ENCODE peak calls at places on chromosomes 3 and 15, in seven cellular contexts. M, K, Y, O, P, E and R are unnamed samples.

GRCh38 chr3:31636693-31637442 is 104.1 kb downstream of the STT3B start:
- DNase-seq in Y (no peak), K (no peak), O (no peak), M (no peak), E (no peak), P (no peak), R (no peak)

GRCh38 chr3:40741729-40742128 is 217.0 kb downstream of the ZNF621 start:
- DNase-seq in Y (peak), O (no peak), M (no peak), E (no peak), K (no peak), P (no peak), R (no peak)

GRCh38 chr3:114848643-114849350 is 298.3 kb downstream of the ZBTB20 start:
- DNase-seq in Y (no peak), P (no peak), E (no peak), K (no peak), O (no peak), M (no peak), R (no peak)

GRCh38 chr3:155525324-155525833 is 219.5 kb downstream of the PLCH1 start:
- DNase-seq in M (no peak), E (no peak), Y (no peak), K (no peak), P (no peak), O (no peak), R (no peak)

GRCh38 chr3:101780661-101781060 is 1.6 kb downstream of the NXPE3 start:
- DNase-seq in O (no peak), K (no peak), E (no peak), Y (peak), M (peak), P (no peak), R (no peak)

GRCh38 chr3:80606073-80606472 is 838.3 kb upstream of the ROBO1 start:
- DNase-seq in E (no peak), K (no peak), O (no peak), Y (no peak), P (no peak), M (no peak), R (no peak)

GRCh38 chr15:38818156-38818745 is 253.6 kb upstream of the RASGRP1 start:
- DNase-seq in P (no peak), M (no peak), Y (no peak), O (no peak), K (no peak), E (no peak), R (no peak)

GRCh38 chr3:44906997-44907396 is 32.6 kb downstream of the TGM4 start:
- DNase-seq in K (no peak), O (no peak), P (no peak), E (no peak), M (no peak), Y (peak), R (no peak)

GRCh38 chr3:65532164-65532563 is 506.6 kb downstream of the MAGI1 start:
- DNase-seq in E (no peak), O (no peak), Y (no peak), P (no peak), M (no peak), K (no peak), R (no peak)

GRCh38 chr3:31353166-31353565 is 179.6 kb upstream of the STT3B start:
- DNase-seq in K (no peak), O (no peak), M (no peak), E (no peak), P (no peak), Y (no peak), R (no peak)

GRCh38 chr3:81579744-81580143 is 181.7 kb downstream of the GBE1 start:
- DNase-seq in O (no peak), K (no peak), Y (no peak), M (no peak), P (no peak), E (no peak), R (no peak)

GRCh38 chr3:16249336-16249735 is 15.4 kb downstream of the DPH3 start:
- DNase-seq in P (no peak), K (no peak), E (no peak), M (peak), Y (peak), O (no peak), R (no peak)

GRCh38 chr15:78810377-78811123 is 714 bp downstream of the ADAMTS7 start:
- DNase-seq in K (peak), E (peak), P (peak), Y (peak), O (peak), M (peak), R (no peak)

GRCh38 chr3:55813268-55814097 is 326.4 kb upstream of the WNT5A start:
- DNase-seq in Y (no peak), E (no peak), O (no peak), M (no peak), K (no peak), P (no peak), R (no peak)

GRCh38 chr3:16286161-16286560 is 21.1 kb downstream of the OXNAD1 start:
- DNase-seq in P (peak), K (no peak), M (no peak), O (no peak), E (no peak), Y (no peak), R (no peak)

GRCh38 chr3:161028485-161029018 is 76.6 kb downstream of the B3GALNT1 start:
- DNase-seq in E (no peak), Y (no peak), M (no peak), P (no peak), K (no peak), O (no peak), R (no peak)

GRCh38 chr3:183455064-183455463 is 26.6 kb upstream of the MCF2L2 start:
- DNase-seq in K (no peak), P (no peak), E (no peak), M (no peak), O (no peak), Y (peak), R (no peak)

GRCh38 chr3:51500632-51501131 is 867 bp upstream of the DCAF1 start:
- DNase-seq in K (no peak), M (no peak), Y (no peak), P (peak), O (no peak), E (peak), R (no peak)

DNA sequence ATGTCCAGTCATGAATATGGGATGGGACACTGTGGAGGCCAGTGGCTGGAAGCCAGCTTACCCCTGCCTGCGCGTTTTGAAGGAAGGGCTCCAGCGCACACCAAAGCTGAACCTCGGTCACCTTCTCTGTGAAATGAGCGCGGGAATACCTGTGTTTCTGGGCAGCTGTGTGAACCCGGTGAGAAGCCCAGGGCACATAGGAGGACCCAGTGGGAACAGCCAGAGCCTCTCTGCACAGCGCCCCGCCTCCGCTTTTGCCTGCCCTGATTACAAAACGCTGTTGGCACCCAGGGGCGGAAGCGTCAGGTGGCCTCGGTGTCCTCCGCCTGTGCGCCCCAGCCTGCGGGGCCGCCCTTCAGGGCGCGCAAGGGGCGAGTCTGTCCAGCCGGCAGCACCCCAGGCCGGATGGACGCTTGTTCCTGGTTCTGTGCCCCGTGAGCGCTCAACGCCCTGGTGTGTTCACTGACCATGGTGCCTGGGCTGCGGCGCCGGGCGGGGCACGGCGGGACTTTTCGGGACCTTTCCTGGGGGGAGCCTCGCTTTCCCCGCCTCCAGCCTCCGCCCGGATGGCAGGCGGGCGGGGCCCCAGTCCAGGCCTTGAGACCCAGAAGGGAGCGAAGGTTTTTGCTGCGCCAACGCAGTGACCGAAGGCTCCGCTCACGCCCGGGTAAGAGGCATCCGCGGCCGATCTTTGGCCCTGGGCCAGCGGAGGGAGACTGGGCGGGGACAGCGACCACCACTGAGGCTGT is at the start of gene SQOR:
- DNase-seq in Y (peak), E (peak), O (peak), K (peak), P (peak), M (peak), R (peak)
- TF ChIP-seq POLR2A in Y (no peak), E (peak), O (peak), K (peak), P (peak), M (peak), R (peak)

GRCh38 chr3:48188266-48189201 is at the start of gene CDC25A:
- DNase-seq in O (peak), Y (peak), M (peak), P (peak), K (peak), E (peak), R (peak)
- TF ChIP-seq POLR2A in O (no peak), Y (peak), M (peak), P (no peak), K (peak), E (peak), R (no peak)

GRCh38 chr3:129312021-129312639 is 33.5 kb downstream of the HMCES start:
- DNase-seq in P (peak), K (no peak), Y (peak), M (no peak), O (no peak), E (no peak), R (no peak)
- TF ChIP-seq POLR2A in P (no peak), K (no peak), Y (no peak), M (no peak), O (no peak), E (no peak), R (no peak)

GRCh38 chr15:60374628-60375081 is 23.1 kb downstream of the ANXA2 start:
- DNase-seq in P (no peak), K (no peak), O (no peak), Y (peak), E (no peak), M (peak), R (no peak)
- TF ChIP-seq POLR2A in P (no peak), K (no peak), O (no peak), Y (peak), E (no peak), M (no peak), R (no peak)

DNA sequence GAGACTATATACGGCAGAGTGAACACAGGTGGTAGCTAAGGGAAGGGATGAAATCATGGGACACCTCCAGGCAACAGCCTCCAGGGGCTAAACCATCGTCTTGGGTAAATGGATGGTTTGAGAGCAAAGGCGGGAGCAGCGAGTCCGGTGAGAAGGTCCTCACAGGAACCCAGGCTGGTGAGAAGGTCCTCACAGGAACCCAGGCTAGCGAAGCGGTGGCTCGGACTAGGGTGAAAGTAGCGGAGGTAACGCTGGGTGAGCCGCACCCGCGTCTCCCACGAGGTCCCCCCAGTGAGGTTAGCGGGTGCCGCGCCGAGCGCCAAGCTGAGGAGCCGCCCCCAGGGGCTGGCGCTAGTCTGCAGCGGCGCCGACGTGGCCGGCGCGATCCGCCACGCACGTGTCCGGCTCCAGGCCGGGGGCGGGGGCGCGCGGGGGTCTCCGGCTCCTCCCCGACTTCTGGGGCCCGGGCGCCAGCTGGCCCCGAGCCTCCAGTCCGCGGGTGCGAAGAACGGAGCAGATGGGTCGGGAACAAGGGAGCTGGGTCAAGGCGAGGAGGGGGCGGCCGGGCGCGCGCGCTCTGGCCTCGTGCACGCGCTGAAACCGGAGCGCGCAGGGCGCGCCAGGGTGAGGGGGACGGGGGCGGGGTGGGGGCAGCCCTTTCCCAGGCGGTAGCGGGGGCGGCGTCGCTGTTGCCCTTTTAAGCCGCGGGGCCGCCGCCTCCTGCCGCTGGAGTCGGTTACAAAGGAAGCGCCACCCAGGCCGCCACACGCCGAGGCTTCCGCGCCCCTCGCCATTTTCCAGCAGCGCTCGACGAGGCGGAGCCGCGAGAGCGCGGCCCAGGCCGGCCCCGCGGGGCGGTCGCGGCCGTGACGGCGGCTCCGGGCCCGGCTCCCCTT is at the start of gene UBE2Q2:
- DNase-seq in P (peak), O (peak), Y (peak), E (peak), M (peak), K (peak), R (peak)
- TF ChIP-seq POLR2A in P (no peak), O (no peak), Y (peak), E (no peak), M (peak), K (peak), R (no peak)